ENCODE peak calls at places on chromosomes 2 and 18, in nine cellular contexts. D, Z, G, K, O, V, I, A and C are unnamed samples.

GRCh38 chr18:12492907-12493306 is 85.2 kb downstream of the PRELID3A start:
- DNase-seq in D (no peak), Z (no peak), G (no peak), K (peak), O (no peak), V (no peak), I (no peak), A (no peak), C (no peak)

GRCh38 chr18:49621301-49621700 is 59.4 kb downstream of the LIPG start:
- DNase-seq in D (no peak), Z (no peak), G (no peak), K (no peak), O (no peak), V (no peak), I (no peak), A (no peak), C (no peak)

GRCh38 chr18:6956999-6957398 is 160.6 kb downstream of the LAMA1 start:
- DNase-seq in D (no peak), Z (no peak), G (no peak), K (no peak), O (no peak), V (no peak), I (no peak), A (no peak), C (no peak)

GRCh38 chr2:125386074-125386473 is 1269.9 kb upstream of the GYPC start:
- DNase-seq in D (no peak), Z (no peak), G (no peak), K (no peak), O (no peak), V (no peak), I (no peak), A (no peak), C (no peak)

GRCh38 chr18:59546164-59546563 is 151.1 kb downstream of the CCBE1 start:
- DNase-seq in D (no peak), Z (peak), G (no peak), K (peak), O (no peak), V (no peak), I (no peak), A (no peak), C (no peak)

GRCh38 chr2:150162241-150162942 is 325.1 kb downstream of the RND3 start:
- DNase-seq in D (no peak), Z (no peak), G (no peak), K (no peak), O (no peak), V (no peak), I (no peak), A (no peak), C (no peak)

GRCh38 chr2:111534816-111535803 is 348.9 kb downstream of the ANAPC1 start:
- DNase-seq in D (no peak), Z (peak), G (no peak), K (no peak), O (no peak), V (no peak), I (peak), A (no peak), C (no peak)

GRCh38 chr18:63319383-63320040 is at the start of gene BCL2:
- DNase-seq in D (no peak), Z (peak), G (peak), K (peak), O (peak), V (peak), I (peak), A (no peak), C (no peak)

GRCh38 chr18:50747849-50748242 is 72.0 kb downstream of the MRO start:
- DNase-seq in D (no peak), Z (no peak), G (no peak), K (no peak), O (no peak), V (no peak), I (no peak), A (no peak), C (no peak)

GRCh38 chr2:149143734-149144133 is 105.2 kb downstream of the LYPD6B start:
- DNase-seq in D (no peak), Z (peak), G (no peak), K (no peak), O (no peak), V (no peak), I (peak), A (no peak), C (no peak)

GRCh38 chr18:35808796-35809195 is 163.7 kb upstream of the RMP24 start:
- DNase-seq in D (no peak), Z (no peak), G (no peak), K (no peak), O (no peak), V (no peak), I (no peak), A (no peak), C (no peak)

GRCh38 chr2:100124746-100125145 is 17.6 kb downstream of the AFF3 start:
- DNase-seq in D (no peak), Z (peak), G (no peak), K (no peak), O (no peak), V (no peak), I (no peak), A (no peak), C (no peak)

GRCh38 chr2:166494140-166494544 is at the start of gene SCN7A:
- DNase-seq in D (no peak), Z (peak), G (no peak), K (peak), O (no peak), V (peak), I (no peak), A (no peak), C (no peak)

GRCh38 chr18:79502785-79503184 is 107.1 kb downstream of the NFATC1 start:
- DNase-seq in D (no peak), Z (peak), G (no peak), K (peak), O (peak), V (no peak), I (no peak), A (no peak), C (no peak)

GRCh38 chr18:55289048-55289447 is 298.9 kb downstream of the TCF4 start:
- DNase-seq in D (no peak), Z (no peak), G (no peak), K (no peak), O (no peak), V (no peak), I (no peak), A (no peak), C (no peak)

GRCh38 chr2:120926463-120927165 is 190.9 kb downstream of the GLI2 start:
- DNase-seq in D (no peak), Z (no peak), G (no peak), K (no peak), O (no peak), V (no peak), I (no peak), A (no peak), C (no peak)

GRCh38 chr2:144424559-144425240 is 95.2 kb downstream of the ZEB2 start:
- DNase-seq in D (no peak), Z (no peak), G (no peak), K (no peak), O (peak), V (no peak), I (no peak), A (no peak), C (peak)

GRCh38 chr2:171217330-171217729 is 56.6 kb upstream of the TLK1 start:
- DNase-seq in D (no peak), Z (no peak), G (no peak), K (no peak), O (no peak), V (no peak), I (no peak), A (no peak), C (no peak)

GRCh38 chr2:118992740-118993391 is 50.9 kb downstream of the MARCO start:
- DNase-seq in D (no peak), Z (no peak), G (no peak), K (no peak), O (peak), V (no peak), I (no peak), A (no peak), C (no peak)

GRCh38 chr2:134258684-134259408 is 5.0 kb downstream of the MGAT5 start:
- DNase-seq in D (no peak), Z (no peak), G (no peak), K (no peak), O (peak), V (no peak), I (no peak), A (no peak), C (peak)

GRCh38 chr18:62521082-62521481 is 1.7 kb upstream of the ZCCHC2 start:
- DNase-seq in D (no peak), Z (no peak), G (no peak), K (no peak), O (no peak), V (no peak), I (no peak), A (no peak), C (no peak)

GRCh38 chr2:27303093-27304025 is 4.9 kb downstream of the UCN start:
- DNase-seq in D (peak), Z (peak), G (no peak), K (peak), O (peak), V (peak), I (peak), A (peak), C (peak)

GRCh38 chr2:127016329-127016728 is 90.6 kb downstream of the BIN1 start:
- DNase-seq in D (no peak), Z (no peak), G (no peak), K (no peak), O (no peak), V (no peak), I (no peak), A (no peak), C (no peak)

GRCh38 chr2:207385076-207385475 is 144.7 kb upstream of the CREB1 start:
- DNase-seq in D (no peak), Z (no peak), G (no peak), K (no peak), O (no peak), V (no peak), I (no peak), A (no peak), C (no peak)

GRCh38 chr2:136424112-136424511 is 306.2 kb upstream of the CXCR4 start:
- DNase-seq in D (no peak), Z (no peak), G (no peak), K (no peak), O (peak), V (no peak), I (no peak), A (no peak), C (no peak)

GRCh38 chr2:148527488-148528340 is 116.8 kb upstream of the EPC2 start:
- DNase-seq in D (no peak), Z (no peak), G (no peak), K (no peak), O (no peak), V (no peak), I (no peak), A (no peak), C (peak)

GRCh38 chr2:24365826-24366225 is 5.5 kb upstream of the ITSN2 start:
- DNase-seq in D (no peak), Z (no peak), G (no peak), K (no peak), O (no peak), V (no peak), I (no peak), A (no peak), C (no peak)

GRCh38 chr18:21327101-21327500 is 85.1 kb downstream of the GREB1L start:
- DNase-seq in D (no peak), Z (no peak), G (no peak), K (no peak), O (no peak), V (no peak), I (no peak), A (no peak), C (no peak)

GRCh38 chr2:10284108-10284870 is 18.4 kb upstream of the HPCAL1 start:
- DNase-seq in D (no peak), Z (no peak), G (no peak), K (no peak), O (no peak), V (no peak), I (no peak), A (no peak), C (no peak)

GRCh38 chr2:127104881-127105655 is 1.9 kb downstream of the BIN1 start:
- DNase-seq in D (no peak), Z (peak), G (no peak), K (no peak), O (no peak), V (no peak), I (no peak), A (no peak), C (no peak)

GRCh38 chr2:152694161-152694661 is 23.1 kb downstream of the PRPF40A start:
- DNase-seq in D (no peak), Z (peak), G (no peak), K (no peak), O (peak), V (no peak), I (peak), A (peak), C (peak)

GRCh38 chr2:132857334-132857733 is 187.3 kb upstream of the LYPD1 start:
- DNase-seq in D (no peak), Z (no peak), G (no peak), K (no peak), O (no peak), V (no peak), I (no peak), A (no peak), C (no peak)